ENCODE peak calls at places on chromosomes 16 and 17, in four cellular contexts. G is cardiac muscle cell, Q is heart right ventricle, J is Caco-2. M is an unnamed sample. For H3K4me1, the result is how much of the 10 kb centered on the place peaks cover.

GRCh38 chr17:39096435-39097158 is 54.8 kb downstream of the PLXDC1 start:
- DNase-seq in Q (no peak), J (no peak), G (no peak), M (peak)

GRCh38 chr16:55949518-55949917 is 74.3 kb upstream of the CES5A start:
- DNase-seq in G (no peak), Q (no peak), J (no peak), M (no peak)

GRCh38 chr17:47884905-47885735 is 10.9 kb upstream of the SP2 start:
- DNase-seq in G (no peak), J (peak), Q (no peak), M (no peak)

GRCh38 chr17:45991341-45991740 is 7.7 kb upstream of the STH start:
- DNase-seq in G (no peak), J (no peak), Q (no peak), M (no peak)

GRCh38 chr16:4298761-4299522 is 16.9 kb upstream of the GLIS2 start:
- DNase-seq in J (peak), Q (peak), G (peak), M (no peak)

GRCh38 chr17:44997733-44998520 is 29.8 kb upstream of the C1QL1 start:
- DNase-seq in G (peak), Q (peak), J (no peak), M (no peak)

GRCh38 chr17:50926523-50926922 is 60.4 kb upstream of the TOB1 start:
- DNase-seq in G (no peak), Q (no peak), J (no peak), M (no peak)

GRCh38 chr16:50302472-50303005 is 36.2 kb downstream of the ADCY7 start:
- DNase-seq in G (no peak), J (peak), Q (no peak), M (peak)

GRCh38 chr16:2963611-2964415 is at the start of gene KREMEN2:
- DNase-seq in Q (no peak), G (no peak), J (peak), M (peak)
- H3K4me1 ChIP-seq in Q (under half), G (under half), J (under half), M (under half)

GRCh38 chr16:88657371-88657770 is 5.5 kb downstream of the MVD start:
- DNase-seq in Q (no peak), J (no peak), G (no peak), M (no peak)
- H3K4me1 ChIP-seq in Q (under half), J (under half), G (under half), M (under half)

GRCh38 chr17:72404872-72405271 is 284.1 kb downstream of the SOX9 start:
- DNase-seq in G (peak), J (no peak), Q (no peak), M (no peak)

GRCh38 chr17:72402727-72403210 is 281.9 kb downstream of the SOX9 start:
- DNase-seq in Q (no peak), G (no peak), J (no peak), M (no peak)

GRCh38 chr17:72405662-72406230 is 284.9 kb downstream of the SOX9 start:
- DNase-seq in G (no peak), Q (no peak), J (no peak), M (no peak)

GRCh38 chr17:72401883-72402726 is 281.3 kb downstream of the SOX9 start:
- DNase-seq in G (no peak), J (no peak), Q (no peak), M (no peak)

DNA sequence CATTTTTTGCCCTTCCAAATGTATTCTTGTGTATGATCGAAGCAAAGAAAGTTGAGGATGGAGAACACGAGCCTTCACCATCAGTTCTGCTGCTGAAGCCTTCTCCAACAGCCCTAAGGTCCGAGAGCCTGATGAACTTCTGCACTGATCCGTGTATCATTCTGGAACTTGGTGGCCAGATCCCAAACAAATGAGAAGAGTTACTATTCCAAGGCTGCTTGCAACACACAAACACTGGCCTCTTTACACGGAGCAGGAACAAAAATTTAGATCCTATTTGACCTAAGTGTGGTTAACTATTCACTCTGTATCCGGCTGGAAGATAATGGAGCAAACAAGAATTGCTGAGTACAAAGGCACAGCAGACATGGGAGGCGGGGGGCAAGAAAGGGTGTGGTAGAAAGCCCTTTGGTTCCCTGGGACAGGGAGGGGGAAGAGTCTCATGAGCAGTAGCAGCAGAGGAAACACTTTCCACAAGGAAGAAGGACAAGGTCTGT is 282.9 kb downstream of the SOX9 start:
- DNase-seq in J (peak), G (no peak), Q (no peak), M (no peak)
- H3K4me1 ChIP-seq in J (half or more), G (under half), Q (under half), M (under half)

GRCh38 chr17:4514206-4514605 is 15.5 kb downstream of the SPNS2 start:
- DNase-seq in G (no peak), J (peak), Q (no peak), M (no peak)
- H3K4me1 ChIP-seq in G (under half), J (under half), Q (under half), M (under half)

DNA sequence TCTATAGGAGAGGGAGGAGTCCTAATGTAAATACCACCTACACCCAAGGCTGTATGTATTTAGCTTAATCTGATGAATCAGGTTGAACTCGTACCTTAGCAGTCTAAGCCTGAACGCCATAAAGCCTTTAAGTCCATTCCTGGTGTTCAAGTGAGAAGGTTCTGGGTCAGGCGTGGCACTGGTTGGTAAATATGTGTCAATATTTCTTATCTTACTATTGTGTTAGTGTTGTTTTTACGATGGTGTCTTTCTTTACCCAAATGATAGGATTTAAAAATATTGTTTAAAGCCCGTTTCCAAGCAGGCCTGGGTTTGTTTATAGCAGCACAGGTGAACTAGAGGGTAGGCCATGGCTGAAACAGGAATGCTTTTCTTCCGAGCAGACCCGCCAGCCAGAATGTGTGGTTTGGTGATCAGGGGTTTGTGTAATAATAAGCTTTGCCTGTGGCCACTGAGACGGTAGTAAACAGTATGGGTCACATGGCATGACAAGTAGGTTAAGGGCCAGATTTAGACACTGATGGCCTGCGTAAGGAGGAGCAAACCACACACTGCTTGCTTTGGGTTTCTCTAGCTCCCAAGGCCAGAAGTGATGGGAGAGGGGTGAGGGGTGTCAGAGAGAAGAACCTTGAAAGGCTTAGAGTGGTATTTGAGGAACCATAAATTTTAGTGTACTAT is 3.3 kb downstream of the TMEM94 start:
- DNase-seq in G (no peak), J (peak), Q (no peak), M (no peak)
- H3K4me1 ChIP-seq in G (under half), J (under half), Q (under half), M (under half)

DNA sequence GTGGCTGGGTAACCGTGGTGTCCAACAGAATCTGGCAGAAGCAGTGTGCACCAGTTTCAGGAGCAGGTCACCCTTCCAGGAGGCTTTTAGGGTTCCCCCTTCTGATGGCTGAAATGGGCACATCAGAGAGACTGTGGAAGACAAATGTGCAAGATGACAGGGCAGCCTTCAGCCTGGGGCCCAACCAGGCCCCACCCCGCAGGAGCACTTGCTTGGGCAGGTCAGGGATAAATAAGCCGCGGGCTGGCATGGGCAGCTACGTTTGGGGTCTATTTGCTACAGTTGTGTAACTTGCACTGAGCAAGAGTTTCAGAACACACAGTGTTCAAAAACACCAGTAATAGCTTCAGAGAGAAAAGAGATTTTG is 45.0 kb upstream of the BAHCC1 start:
- DNase-seq in J (no peak), Q (no peak), G (no peak), M (no peak)
- H3K4me1 ChIP-seq in J (under half), Q (under half), G (under half), M (under half)

GRCh38 chr16:86382774-86383407 is 127.4 kb upstream of the FOXF1 start:
- DNase-seq in G (no peak), J (no peak), Q (no peak), M (no peak)
- H3K4me1 ChIP-seq in G (under half), J (under half), Q (under half), M (under half)

DNA sequence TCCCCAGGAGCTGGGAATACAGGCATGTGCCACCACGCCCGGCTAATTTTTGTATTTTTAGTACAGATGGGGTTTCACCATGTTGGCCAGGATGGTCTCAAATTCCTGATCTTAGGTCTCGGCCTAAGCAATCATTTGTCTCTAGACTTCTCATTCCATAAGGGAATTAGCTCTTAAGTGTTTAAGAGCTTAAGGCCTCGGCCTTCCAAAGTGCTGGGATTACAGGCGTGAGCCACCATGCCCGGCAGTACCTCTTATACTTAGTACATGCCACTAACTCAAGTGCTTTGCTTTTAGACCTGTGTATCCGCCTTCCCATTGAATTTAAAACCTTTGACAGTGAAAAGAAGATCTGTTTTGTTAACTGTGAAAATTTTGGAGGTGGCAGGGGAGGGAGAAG is 16.6 kb upstream of the IL21R start:
- DNase-seq in G (no peak), Q (no peak), J (no peak), M (no peak)
- H3K4me1 ChIP-seq in G (under half), Q (under half), J (under half), M (under half)

GRCh38 chr16:78501744-78502143 is 402.3 kb downstream of the WWOX start:
- DNase-seq in Q (no peak), G (no peak), J (no peak), M (no peak)
- H3K4me1 ChIP-seq in Q (under half), G (under half), J (under half), M (under half)